ENCODE peak calls at places on chromosomes 5 and 9, in five cellular contexts. K is transverse colon, L is right atrium auricular region, B is A673, A is Peyer's patch. H is an unnamed sample.
A peak's percentile ranks its signal among the peaks of the same experiment; 100 is the strongest.

GRCh38 chr5:161273410-161273809 is 273.1 kb downstream of the GABRB2 start:
- DNase-seq in K (no peak), B (no peak), L (no peak), A (no peak), H (no peak)

GRCh38 chr5:150082889-150083288 is 3.5 kb downstream of the CSF1R start:
- DNase-seq in A (peak; percentile 10), B (no peak), K (no peak), L (peak; percentile 36), H (no peak)

GRCh38 chr5:93267736-93268135 is 313.3 kb downstream of the NR2F1-AS1 start:
- DNase-seq in B (no peak), L (no peak), K (no peak), A (no peak), H (no peak)

GRCh38 chr5:139155333-139155732 is 42.8 kb downstream of the SIL1 start:
- DNase-seq in A (no peak), L (no peak), B (no peak), K (no peak), H (no peak)

GRCh38 chr9:99411068-99411467 is 189.0 kb downstream of the SEC61B start:
- DNase-seq in L (no peak), A (no peak), K (no peak), B (no peak), H (peak; percentile 23)

GRCh38 chr5:89289604-89290003 is 406.6 kb upstream of the MEF2C start:
- DNase-seq in L (no peak), A (no peak), B (no peak), K (no peak), H (no peak)

GRCh38 chr5:65198777-65199120 is 283.0 kb downstream of the ADAMTS6 start:
- DNase-seq in B (no peak), K (no peak), A (no peak), L (no peak), H (peak; percentile 51)

GRCh38 chr5:155114655-155115054 is 101.1 kb downstream of the KIF4B start:
- DNase-seq in K (no peak), B (no peak), L (no peak), A (no peak), H (no peak)

GRCh38 chr5:31192442-31192841 is 1.0 kb upstream of the CDH6 start:
- DNase-seq in K (no peak), A (no peak), L (no peak), B (no peak), H (no peak)

GRCh38 chr5:147690595-147690994 is 91.9 kb downstream of the JAKMIP2 start:
- DNase-seq in A (no peak), B (no peak), K (no peak), L (no peak), H (no peak)

GRCh38 chr5:13325765-13326164 is 618.7 kb downstream of the DNAH5 start:
- DNase-seq in A (no peak), B (no peak), L (no peak), K (no peak), H (no peak)

GRCh38 chr9:80320916-80321315 is 749.2 kb downstream of the TLE4 start:
- DNase-seq in K (no peak), A (no peak), B (no peak), L (no peak), H (peak; percentile 19)

GRCh38 chr9:132472599-132472998 is 62.6 kb downstream of the CFAP77 start:
- DNase-seq in K (no peak), A (no peak), L (no peak), B (no peak), H (no peak)

GRCh38 chr9:20640331-20641187 is 18.3 kb upstream of the MLLT3 start:
- DNase-seq in A (peak; percentile 68), L (no peak), B (peak; percentile 83), K (peak; percentile 80), H (peak; percentile 93)

GRCh38 chr5:147822686-147823491 is 8.6 kb downstream of the SPINK1 start:
- DNase-seq in L (no peak), A (no peak), B (peak; percentile 95), K (peak; percentile 35), H (peak; percentile 73)

GRCh38 chr5:165565921-165566320 is 2060.5 kb downstream of the MAT2B start:
- DNase-seq in B (no peak), A (no peak), L (no peak), K (no peak), H (no peak)

GRCh38 chr5:126693806-126694205 is 83.1 kb upstream of the LMNB1 start:
- DNase-seq in A (no peak), K (no peak), L (no peak), B (no peak), H (no peak)

GRCh38 chr9:4299006-4299795 is 667 bp downstream of the GLIS3 start:
- DNase-seq in L (no peak), K (peak; percentile 30), A (no peak), B (peak; percentile 26), H (peak; percentile 55)

GRCh38 chr9:133953976-133954709 is 38.0 kb downstream of the VAV2 start:
- DNase-seq in L (no peak), K (no peak), A (peak; percentile 63), B (no peak), H (no peak)

DNA sequence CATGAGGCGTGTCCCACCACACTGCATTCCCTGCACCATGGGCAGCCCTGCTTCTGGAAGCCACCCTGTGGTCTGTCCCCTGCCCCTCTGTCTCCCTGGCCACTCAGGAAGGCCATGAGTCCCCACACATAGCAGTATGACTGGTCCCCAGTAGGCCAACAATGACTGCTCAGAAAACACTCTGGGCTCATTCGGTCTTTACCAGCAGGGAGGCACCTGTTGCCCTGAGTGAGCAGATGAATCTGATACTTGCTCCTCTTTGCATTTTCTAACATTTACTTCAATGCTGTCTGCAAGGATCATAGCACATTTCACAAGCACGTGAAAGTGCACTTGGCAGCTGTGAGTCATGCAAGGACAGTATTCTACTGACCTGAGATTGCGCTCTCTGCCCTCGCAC is 365.4 kb upstream of the IRX1 start:
- DNase-seq in A (no peak), L (no peak), K (no peak), B (no peak), H (no peak)
- H3K27me3 ChIP-seq in A (no peaks in the 10 kb centered on the region), L (no peaks in the 10 kb centered on the region), K (no peaks in the 10 kb centered on the region), B (no peaks in the 10 kb centered on the region), H (no peaks in the 10 kb centered on the region)

GRCh38 chr5:14702238-14702839 is 37.8 kb downstream of the OTULIN start:
- DNase-seq in B (no peak), K (no peak), A (no peak), L (no peak), H (no peak)
- H3K4me1 ChIP-seq in B (no peaks in the 10 kb centered on the region), K (no peaks in the 10 kb centered on the region), A (no peaks in the 10 kb centered on the region), L (no peaks in the 10 kb centered on the region), H (no peaks in the 10 kb centered on the region)

DNA sequence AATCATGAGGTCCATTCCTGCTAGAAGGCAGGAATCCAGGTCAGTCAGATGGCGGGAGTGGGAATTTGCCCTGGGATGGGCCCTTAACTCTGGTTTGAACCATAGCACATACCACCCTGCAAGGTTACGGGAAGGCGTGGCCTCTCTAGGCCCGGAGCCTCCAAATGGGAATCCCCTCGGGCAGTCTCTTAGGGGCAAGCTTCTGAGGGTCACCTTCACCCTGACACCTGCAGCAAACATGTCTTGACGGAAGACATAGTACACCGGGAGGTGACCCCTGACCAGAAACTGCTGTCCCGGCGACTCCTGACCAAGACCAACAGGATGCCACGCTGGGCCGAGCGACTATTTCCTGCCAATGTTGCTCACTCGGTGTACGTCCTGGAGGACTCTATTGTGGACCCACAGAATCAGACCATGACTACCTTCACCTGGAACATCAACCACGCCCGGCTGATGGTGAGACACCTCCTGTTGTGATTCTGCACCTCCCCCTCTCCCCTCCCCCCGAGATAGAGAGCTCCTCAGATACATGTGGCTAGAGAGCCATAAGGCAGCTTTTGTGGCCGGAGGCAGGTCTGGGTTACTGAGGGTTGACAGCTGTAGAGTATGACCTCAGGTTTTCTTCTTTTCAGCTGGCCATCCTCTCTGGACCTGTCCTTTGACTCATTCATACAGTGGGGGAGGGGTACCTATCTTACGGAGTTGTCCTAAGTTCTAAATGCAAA is 957 bp downstream of the PRELID1 start:
- DNase-seq in K (peak; percentile 75), L (peak; percentile 50), B (no peak), A (no peak), H (peak; percentile 58)
- H3K27ac ChIP-seq in K (peak overlapping the region; percentile 90), L (peak overlapping the region; percentile 85), B (peak overlapping the region; percentile 87), A (peak overlapping the region; percentile 91), H (peak overlapping the region; percentile 88)

GRCh38 chr5:1483856-1484255 is 38.6 kb upstream of the SLC6A3 start:
- DNase-seq in A (no peak), B (no peak), L (no peak), K (no peak), H (no peak)

GRCh38 chr5:1487079-1487764 is 36.5 kb downstream of the LPCAT1 start:
- DNase-seq in B (no peak), A (no peak), K (no peak), L (no peak), H (no peak)

GRCh38 chr5:1484416-1485319 is 39.1 kb downstream of the LPCAT1 start:
- DNase-seq in A (peak; percentile 69), K (no peak), L (no peak), B (no peak), H (no peak)

GRCh38 chr5:1485320-1486118 is 38.2 kb downstream of the LPCAT1 start:
- DNase-seq in K (no peak), L (no peak), A (no peak), B (no peak), H (no peak)

DNA sequence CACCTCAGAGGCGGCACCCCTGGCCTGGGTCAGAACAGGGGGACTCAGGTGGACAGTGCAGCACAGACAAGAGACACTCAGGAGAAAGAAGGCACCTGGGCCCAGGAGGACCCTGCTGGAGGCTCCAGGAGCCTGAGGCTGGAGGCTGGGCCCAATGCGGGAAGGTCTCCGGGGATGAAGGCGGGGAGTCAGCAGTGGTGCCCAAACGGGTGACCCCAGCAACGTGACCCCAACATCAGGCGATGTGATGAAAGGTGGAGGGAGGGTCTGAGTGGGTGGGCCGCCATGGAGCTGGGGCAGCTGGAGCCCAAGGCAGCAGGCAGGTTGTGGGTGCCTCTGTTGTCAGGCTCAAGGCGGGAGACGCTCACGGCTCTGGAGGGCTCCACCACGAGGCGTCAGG is 37.5 kb downstream of the LPCAT1 start:
- DNase-seq in L (no peak), A (no peak), B (no peak), K (no peak), H (no peak)
- H3K27me3 ChIP-seq in L (no peaks in the 10 kb centered on the region), A (no peaks in the 10 kb centered on the region), B (no peaks in the 10 kb centered on the region), K (no peaks in the 10 kb centered on the region), H (no peaks in the 10 kb centered on the region)

GRCh38 chr9:26945591-26945990 is 1.5 kb downstream of the PLAA start:
- DNase-seq in L (no peak), B (no peak), A (no peak), K (no peak), H (peak; percentile 2)
- H3K4me1 ChIP-seq in L (no peaks in the 10 kb centered on the region), B (no peaks in the 10 kb centered on the region), A (peaks cover 38% of the 10 kb centered on the region), K (peaks cover 20% of the 10 kb centered on the region), H (no peaks in the 10 kb centered on the region)